ENCODE peak calls at places on chromosomes 12 and 14, in seven cellular contexts. W is T-helper 9 cell; V is activated CD8-positive, alpha-beta memory T cell treated with anti-CD3 and anti-CD28 coated beads for 4 hours; U is neural progenitor cell; E is iris pigment epithelial cell; R is activated gamma-delta T cell treated with Interleukin-2 at 50 U/mL for 16 hours; S is stimulated activated CD4-positive, alpha-beta T cell treated with anti-CD3 and anti-CD28 coated beads, Interleukin-4, amount 100 ng/mL, for 48 hours. H is an unnamed sample.

GRCh38 chr14:68947802-68948201 is 31.3 kb downstream of the ACTN1 start:
- DNase-seq in U (peak; percentile 61), V (no peak), S (no peak), W (no peak), E (peak; percentile 76), R (no peak), H (no peak)

GRCh38 chr12:20489645-20490044 is 121.3 kb downstream of the PDE3A start:
- DNase-seq in V (no peak), W (no peak), E (peak; percentile 72), R (no peak), U (no peak), S (no peak), H (no peak)

GRCh38 chr14:45070215-45070614 is 13.7 kb upstream of the PRPF39 start:
- DNase-seq in E (peak; percentile 28), S (no peak), V (no peak), R (no peak), W (no peak), U (no peak), H (no peak)

GRCh38 chr14:71720978-71721624 is 211.1 kb upstream of the RGS6 start:
- DNase-seq in U (peak; percentile 78), W (no peak), R (no peak), V (no peak), S (no peak), E (peak; percentile 91), H (peak; percentile 50)

GRCh38 chr12:101230547-101230946 is 20.5 kb upstream of the SLC5A8 start:
- DNase-seq in U (no peak), R (no peak), E (peak; percentile 82), V (no peak), W (no peak), S (no peak), H (peak; percentile 54)

GRCh38 chr12:104011265-104011664 is 38.7 kb downstream of the GLT8D2 start:
- DNase-seq in R (no peak), W (no peak), S (no peak), V (no peak), U (no peak), E (peak; percentile 94), H (peak; percentile 71)

GRCh38 chr12:126944684-126945083 is 1322.3 kb upstream of the TMEM132C start:
- DNase-seq in W (no peak), S (no peak), R (no peak), V (no peak), U (no peak), E (no peak), H (no peak)

GRCh38 chr12:128644664-128645296 is 179.0 kb downstream of the SLC15A4 start:
- DNase-seq in U (peak; percentile 69), R (peak; percentile 36), S (peak; percentile 30), V (no peak), E (no peak), W (peak; percentile 6), H (no peak)

GRCh38 chr12:117494833-117495714 is 133.6 kb upstream of the NOS1 start:
- DNase-seq in V (no peak), E (no peak), W (no peak), S (no peak), U (peak; percentile 13), R (no peak), H (no peak)

GRCh38 chr12:46386877-46387629 is 14.5 kb upstream of the SLC38A2 start:
- DNase-seq in V (no peak), E (peak; percentile 89), W (no peak), R (no peak), U (peak; percentile 34), S (no peak), H (no peak)

GRCh38 chr12:6375269-6376078 is at the start of gene SCNN1A:
- DNase-seq in V (no peak), E (no peak), R (no peak), S (no peak), W (no peak), U (peak; percentile 41), H (peak; percentile 80)